ENCODE peak calls at places on chromosomes 4 and X, in seven cellular contexts. One of them, this sample, is unnamed.

GRCh38 chr4:112516401-112517066 is 554 bp upstream of the NEUROG2 start:
- DNase-seq in K562: peak
- DNase-seq in A549: no peak
- DNase-seq in SK-N-SH: peak
- DNase-seq in GM12878: no peak
- DNase-seq in HepG2: no peak
- DNase-seq in H1: peak
- DNase-seq in this sample: no peak

GRCh38 chr4:168569066-168569908 is 72.4 kb downstream of the PALLD start:
- DNase-seq in K562: peak
- DNase-seq in A549: peak
- DNase-seq in SK-N-SH: no peak
- DNase-seq in GM12878: no peak
- DNase-seq in HepG2: peak
- DNase-seq in H1: no peak
- DNase-seq in this sample: no peak

GRCh38 chrX:14056201-14056600 is 26.5 kb upstream of the GEMIN8 start:
- DNase-seq in K562: no peak
- DNase-seq in A549: no peak
- DNase-seq in SK-N-SH: no peak
- DNase-seq in GM12878: no peak
- DNase-seq in HepG2: no peak
- DNase-seq in H1: no peak
- DNase-seq in this sample: peak

GRCh38 chrX:95071621-95072020 is 1397.6 kb downstream of the FAM133A start:
- DNase-seq in K562: no peak
- DNase-seq in A549: no peak
- DNase-seq in SK-N-SH: no peak
- DNase-seq in GM12878: no peak
- DNase-seq in HepG2: no peak
- DNase-seq in H1: no peak
- DNase-seq in this sample: peak

GRCh38 chr4:59195867-59196266 is 2004.3 kb upstream of the ADGRL3 start:
- DNase-seq in K562: no peak
- DNase-seq in A549: no peak
- DNase-seq in SK-N-SH: peak
- DNase-seq in GM12878: no peak
- DNase-seq in HepG2: no peak
- DNase-seq in H1: no peak
- DNase-seq in this sample: no peak

GRCh38 chrX:68945603-68946228 is 116.9 kb downstream of the EFNB1 start:
- DNase-seq in K562: peak
- DNase-seq in A549: peak
- DNase-seq in SK-N-SH: no peak
- DNase-seq in GM12878: no peak
- DNase-seq in HepG2: no peak
- DNase-seq in H1: peak
- DNase-seq in this sample: peak

GRCh38 chrX:39214380-39215126 is 413.3 kb downstream of the MID1IP1 start:
- DNase-seq in K562: no peak
- DNase-seq in A549: no peak
- DNase-seq in SK-N-SH: no peak
- DNase-seq in GM12878: no peak
- DNase-seq in HepG2: no peak
- DNase-seq in H1: no peak
- DNase-seq in this sample: no peak

GRCh38 chr4:56183344-56183959 is 203.8 kb downstream of the AASDH start:
- DNase-seq in K562: no peak
- DNase-seq in A549: peak
- DNase-seq in SK-N-SH: no peak
- DNase-seq in GM12878: peak
- DNase-seq in HepG2: no peak
- DNase-seq in H1: no peak
- DNase-seq in this sample: no peak

GRCh38 chr4:73922766-73923630 is 53.8 kb downstream of the CXCL1 start:
- DNase-seq in K562: no peak
- DNase-seq in A549: peak
- DNase-seq in SK-N-SH: no peak
- DNase-seq in GM12878: no peak
- DNase-seq in HepG2: no peak
- DNase-seq in H1: no peak
- DNase-seq in this sample: peak

GRCh38 chr4:8238061-8238511 is 31.5 kb upstream of the HTRA3 start:
- DNase-seq in K562: no peak
- DNase-seq in A549: no peak
- DNase-seq in SK-N-SH: no peak
- DNase-seq in GM12878: no peak
- DNase-seq in HepG2: no peak
- DNase-seq in H1: peak
- DNase-seq in this sample: no peak

GRCh38 chr4:173486714-173487392 is 43.2 kb downstream of the HAND2 start:
- DNase-seq in K562: no peak
- DNase-seq in A549: no peak
- DNase-seq in SK-N-SH: no peak
- DNase-seq in GM12878: no peak
- DNase-seq in HepG2: no peak
- DNase-seq in H1: no peak
- DNase-seq in this sample: no peak

GRCh38 chrX:1292581-1293310 is 24.1 kb downstream of the CSF2RA start:
- DNase-seq in K562: no peak
- DNase-seq in A549: no peak
- DNase-seq in SK-N-SH: no peak
- DNase-seq in GM12878: no peak
- DNase-seq in HepG2: no peak
- DNase-seq in H1: no peak
- DNase-seq in this sample: no peak

GRCh38 chrX:103211012-103211715 is 3.7 kb upstream of the BEX4 start:
- DNase-seq in K562: no peak
- DNase-seq in A549: peak
- DNase-seq in SK-N-SH: peak
- DNase-seq in GM12878: no peak
- DNase-seq in HepG2: peak
- DNase-seq in H1: no peak
- DNase-seq in this sample: peak

GRCh38 chr4:133865606-133866327 is 335.8 kb downstream of the PABPC4L start:
- DNase-seq in K562: peak
- DNase-seq in A549: peak
- DNase-seq in SK-N-SH: no peak
- DNase-seq in GM12878: no peak
- DNase-seq in HepG2: peak
- DNase-seq in H1: no peak
- DNase-seq in this sample: peak

GRCh38 chrX:36978886-36979285 is 29.3 kb upstream of the FAM47C start:
- DNase-seq in K562: no peak
- DNase-seq in A549: no peak
- DNase-seq in SK-N-SH: no peak
- DNase-seq in GM12878: no peak
- DNase-seq in HepG2: no peak
- DNase-seq in H1: no peak
- DNase-seq in this sample: peak

GRCh38 chr4:157314906-157315305 is 94.4 kb downstream of the GRIA2 start:
- DNase-seq in K562: no peak
- DNase-seq in A549: peak
- DNase-seq in SK-N-SH: no peak
- DNase-seq in GM12878: no peak
- DNase-seq in HepG2: no peak
- DNase-seq in H1: no peak
- DNase-seq in this sample: no peak

GRCh38 chr4:145716200-145716599 is 36.3 kb downstream of the C4orf51 start:
- DNase-seq in K562: no peak
- DNase-seq in A549: no peak
- DNase-seq in SK-N-SH: no peak
- DNase-seq in GM12878: no peak
- DNase-seq in HepG2: no peak
- DNase-seq in H1: no peak
- DNase-seq in this sample: peak

GRCh38 chrX:14030248-14030592 is 528 bp upstream of the GEMIN8 start:
- DNase-seq in K562: no peak
- DNase-seq in A549: no peak
- DNase-seq in SK-N-SH: no peak
- DNase-seq in GM12878: no peak
- DNase-seq in HepG2: no peak
- DNase-seq in H1: no peak
- DNase-seq in this sample: peak

GRCh38 chrX:119055650-119056049 is 17.1 kb upstream of the CT47C1 start:
- DNase-seq in K562: no peak
- DNase-seq in A549: no peak
- DNase-seq in SK-N-SH: no peak
- DNase-seq in GM12878: no peak
- DNase-seq in HepG2: no peak
- DNase-seq in H1: no peak
- DNase-seq in this sample: peak

GRCh38 chr4:14767142-14767541 is 235.1 kb upstream of the CPEB2 start:
- DNase-seq in K562: no peak
- DNase-seq in A549: no peak
- DNase-seq in SK-N-SH: no peak
- DNase-seq in GM12878: no peak
- DNase-seq in HepG2: no peak
- DNase-seq in H1: no peak
- DNase-seq in this sample: no peak

GRCh38 chr4:2762048-2762447 is 5.9 kb upstream of the TNIP2 start:
- DNase-seq in K562: no peak
- DNase-seq in A549: no peak
- DNase-seq in SK-N-SH: no peak
- DNase-seq in GM12878: no peak
- DNase-seq in HepG2: no peak
- DNase-seq in H1: no peak
- DNase-seq in this sample: no peak

GRCh38 chr4:2763511-2763967 is 7.4 kb upstream of the TNIP2 start:
- DNase-seq in K562: peak
- DNase-seq in A549: no peak
- DNase-seq in SK-N-SH: peak
- DNase-seq in GM12878: no peak
- DNase-seq in HepG2: no peak
- DNase-seq in H1: no peak
- DNase-seq in this sample: no peak

GRCh38 chr4:2757426-2757825 is 1.3 kb upstream of the TNIP2 start:
- DNase-seq in K562: no peak
- DNase-seq in A549: no peak
- DNase-seq in SK-N-SH: peak
- DNase-seq in GM12878: no peak
- DNase-seq in HepG2: no peak
- DNase-seq in H1: no peak
- DNase-seq in this sample: no peak

GRCh38 chr4:2756691-2757350 is 685 bp upstream of the TNIP2 start:
- DNase-seq in K562: no peak
- DNase-seq in A549: no peak
- DNase-seq in SK-N-SH: no peak
- DNase-seq in GM12878: no peak
- DNase-seq in HepG2: no peak
- DNase-seq in H1: no peak
- DNase-seq in this sample: no peak

DNA sequence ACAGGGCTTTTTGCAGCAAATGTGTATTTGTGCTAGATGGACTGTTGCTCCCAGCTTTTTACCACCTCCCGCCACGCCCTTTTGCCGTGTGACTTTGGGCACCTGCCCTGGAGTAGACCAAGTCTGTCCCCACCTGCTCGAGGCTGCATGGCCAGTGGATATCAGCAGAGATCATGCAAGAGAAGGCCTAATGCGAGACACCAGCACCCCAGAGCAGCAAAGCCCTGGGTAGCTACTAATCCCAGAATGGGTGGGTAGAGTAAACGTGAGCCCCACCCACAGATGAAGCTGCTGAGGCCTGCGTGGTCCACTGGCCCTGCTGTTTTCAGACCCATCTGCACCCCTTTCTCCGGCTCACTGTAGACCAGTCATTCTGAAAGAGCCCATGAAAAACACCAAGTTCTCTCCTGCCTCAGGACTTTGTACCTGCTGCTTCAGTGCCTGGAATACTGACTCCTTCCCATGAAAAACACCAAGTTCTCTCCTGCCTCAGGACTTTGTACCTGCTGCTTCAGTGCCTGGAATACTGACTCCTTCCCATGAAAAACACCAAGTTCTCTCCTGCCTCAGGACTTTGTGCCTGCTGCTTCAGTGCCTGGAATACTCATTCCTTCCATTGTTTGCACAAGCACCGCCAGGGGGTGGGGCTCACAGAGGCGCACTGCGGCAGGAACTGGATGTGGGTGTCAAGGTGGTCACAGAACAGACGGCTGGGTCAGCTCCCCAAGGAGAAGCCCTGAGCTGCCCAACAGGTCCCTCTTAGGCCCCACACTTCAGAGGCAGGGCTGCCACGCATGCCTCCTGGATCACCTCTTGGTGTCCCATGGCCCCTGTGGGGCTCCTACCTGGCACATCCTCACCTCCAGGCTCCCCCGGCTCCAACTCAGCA is 5.1 kb upstream of the TNIP2 start:
- DNase-seq in K562: peak
- DNase-seq in A549: no peak
- DNase-seq in SK-N-SH: peak
- DNase-seq in GM12878: no peak
- DNase-seq in HepG2: peak
- DNase-seq in H1: no peak
- DNase-seq in this sample: no peak
- TF ChIP-seq RFX5 in K562: no peak
- TF ChIP-seq RFX5 in A549: no peak
- TF ChIP-seq RFX5 in SK-N-SH: no peak
- TF ChIP-seq RFX5 in GM12878: no peak
- TF ChIP-seq RFX5 in HepG2: no peak
- TF ChIP-seq RFX5 in H1: no peak
- TF ChIP-seq RFX5 in this sample: no peak

GRCh38 chr4:174627473-174627872 is 105.2 kb upstream of the HPGD start:
- DNase-seq in K562: no peak
- DNase-seq in A549: no peak
- DNase-seq in SK-N-SH: no peak
- DNase-seq in GM12878: no peak
- DNase-seq in HepG2: no peak
- DNase-seq in H1: no peak
- DNase-seq in this sample: no peak
- TF ChIP-seq RFX5 in K562: no peak
- TF ChIP-seq RFX5 in A549: no peak
- TF ChIP-seq RFX5 in SK-N-SH: no peak
- TF ChIP-seq RFX5 in GM12878: no peak
- TF ChIP-seq RFX5 in HepG2: no peak
- TF ChIP-seq RFX5 in H1: no peak
- TF ChIP-seq RFX5 in this sample: no peak

GRCh38 chrX:111955916-111956315 is 79.9 kb downstream of the TRPC5OS start:
- DNase-seq in K562: no peak
- DNase-seq in A549: no peak
- DNase-seq in SK-N-SH: no peak
- DNase-seq in GM12878: no peak
- DNase-seq in HepG2: no peak
- DNase-seq in H1: no peak
- DNase-seq in this sample: no peak
- TF ChIP-seq RFX5 in K562: no peak
- TF ChIP-seq RFX5 in A549: no peak
- TF ChIP-seq RFX5 in SK-N-SH: no peak
- TF ChIP-seq RFX5 in GM12878: no peak
- TF ChIP-seq RFX5 in HepG2: no peak
- TF ChIP-seq RFX5 in H1: no peak
- TF ChIP-seq RFX5 in this sample: no peak

DNA sequence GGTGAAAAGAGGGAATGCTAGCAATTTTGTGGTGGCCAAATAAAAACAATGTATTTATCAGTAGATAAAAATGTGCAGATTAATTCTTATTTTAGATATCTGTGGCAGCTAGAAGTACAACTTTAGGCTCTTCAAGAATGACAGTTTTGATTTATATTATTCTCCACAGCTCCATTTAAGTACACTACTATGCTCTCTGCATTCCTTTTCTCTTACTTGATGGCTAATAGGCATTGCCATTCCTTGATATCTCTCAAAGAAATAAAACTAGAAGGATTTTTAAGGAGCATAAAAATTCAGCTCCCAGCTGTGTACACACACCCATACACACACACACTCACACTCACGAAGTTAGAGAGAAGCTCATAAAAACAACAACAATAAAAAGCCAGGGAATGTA is 59.4 kb upstream of the H2AZ1 start:
- DNase-seq in K562: no peak
- DNase-seq in A549: no peak
- DNase-seq in SK-N-SH: no peak
- DNase-seq in GM12878: no peak
- DNase-seq in HepG2: no peak
- DNase-seq in H1: no peak
- DNase-seq in this sample: no peak
- TF ChIP-seq RFX5 in K562: no peak
- TF ChIP-seq RFX5 in A549: no peak
- TF ChIP-seq RFX5 in SK-N-SH: no peak
- TF ChIP-seq RFX5 in GM12878: no peak
- TF ChIP-seq RFX5 in HepG2: no peak
- TF ChIP-seq RFX5 in H1: no peak
- TF ChIP-seq RFX5 in this sample: no peak